ENCODE peak calls at places on chromosome 18, in eight cellular contexts. Q, C, D, B, E, H, O and Z are unnamed samples.

GRCh38 chr18:8262221-8262620 is 347.0 kb upstream of the RAB12 start:
- DNase-seq in H (no peak), D (no peak), O (no peak), Q (no peak), B (no peak), E (no peak), C (no peak), Z (no peak)

GRCh38 chr18:31633416-31634330 is 42.0 kb downstream of the TTR start:
- DNase-seq in H (no peak), B (no peak), C (no peak), O (no peak), E (no peak), Q (no peak), D (no peak), Z (no peak)

GRCh38 chr18:58496937-58497336 is 132.0 kb downstream of the ALPK2 start:
- DNase-seq in B (no peak), O (peak), E (no peak), D (no peak), H (peak), Q (no peak), C (no peak), Z (no peak)

GRCh38 chr18:79940814-79941472 is 10.5 kb downstream of the SLC66A2 start:
- DNase-seq in O (peak), H (no peak), Q (no peak), C (no peak), B (no peak), D (no peak), E (no peak), Z (no peak)

GRCh38 chr18:61333271-61333745 is at the start of gene CDH20:
- DNase-seq in C (no peak), O (peak), E (no peak), D (no peak), B (no peak), H (peak), Q (peak), Z (no peak)

GRCh38 chr18:8424917-8425725 is 184.1 kb upstream of the RAB12 start:
- DNase-seq in B (no peak), O (no peak), D (peak), H (peak), E (no peak), Q (peak), C (peak), Z (peak)

GRCh38 chr18:37364237-37364636 is 201.4 kb downstream of the CELF4 start:
- DNase-seq in B (no peak), D (peak), E (no peak), Q (no peak), H (no peak), O (no peak), C (no peak), Z (no peak)

GRCh38 chr18:11847811-11848210 is 3.4 kb upstream of the CHMP1B start:
- DNase-seq in Q (no peak), D (no peak), B (no peak), C (no peak), E (no peak), H (no peak), O (no peak), Z (no peak)

GRCh38 chr18:80233899-80234298 is 13.4 kb downstream of the PARD6G start:
- DNase-seq in D (no peak), E (no peak), H (no peak), C (no peak), Q (no peak), B (no peak), O (no peak), Z (no peak)

GRCh38 chr18:12768622-12769021 is 65.8 kb downstream of the PSMG2 start:
- DNase-seq in O (no peak), D (peak), B (no peak), Q (peak), E (no peak), C (no peak), H (no peak), Z (no peak)

GRCh38 chr18:13539050-13539449 is 187.3 kb downstream of the FAM210A start:
- DNase-seq in D (no peak), C (no peak), H (no peak), E (peak), Q (no peak), O (no peak), B (peak), Z (no peak)

GRCh38 chr18:45828917-45829811 is 3.7 kb downstream of the SIGLEC15 start:
- DNase-seq in D (no peak), B (no peak), C (no peak), Q (peak), E (no peak), H (peak), O (no peak), Z (no peak)

GRCh38 chr18:25727281-25727680 is 363.1 kb downstream of the SS18 start:
- DNase-seq in E (no peak), C (no peak), B (no peak), O (no peak), Q (no peak), D (no peak), H (peak), Z (no peak)

GRCh38 chr18:4358618-4359017 is 96.5 kb downstream of the DLGAP1 start:
- DNase-seq in H (peak), B (no peak), C (no peak), E (no peak), O (peak), D (no peak), Q (no peak), Z (no peak)

GRCh38 chr18:79275992-79276391 is 119.7 kb upstream of the NFATC1 start:
- DNase-seq in C (no peak), E (no peak), Q (peak), H (no peak), O (no peak), D (peak), B (no peak), Z (no peak)

GRCh38 chr18:2909431-2910140 is 62.8 kb downstream of the EMILIN2 start:
- DNase-seq in D (no peak), B (no peak), Q (no peak), C (no peak), H (no peak), E (no peak), O (no peak), Z (no peak)

GRCh38 chr18:59612461-59612860 is 84.8 kb downstream of the CCBE1 start:
- DNase-seq in Q (peak), O (no peak), H (peak), D (peak), C (no peak), E (no peak), B (no peak), Z (peak)

GRCh38 chr18:25349926-25350560 is 1.9 kb downstream of the ZNF521 start:
- DNase-seq in Q (peak), E (no peak), B (no peak), H (peak), O (peak), D (peak), C (no peak), Z (no peak)